ENCODE peak calls at places on chromosomes 5 and 9, in four cellular contexts. K is SK-N-SH, I is K562, G is HepG2. Q is an unnamed sample.

GRCh38 chr9:31519424-31519823 is 865.0 kb upstream of the ACO1 start:
- DNase-seq in K (no peak), I (no peak), G (no peak), Q (no peak)

GRCh38 chr9:38178282-38178681 is 109.3 kb upstream of the SHB start:
- DNase-seq in K (no peak), I (no peak), G (no peak), Q (peak)

GRCh38 chr5:53607896-53608295 is 47.5 kb downstream of the NDUFS4 start:
- DNase-seq in K (no peak), I (no peak), G (no peak), Q (no peak)

GRCh38 chr5:72618699-72619098 is 111.5 kb upstream of the ZNF366 start:
- DNase-seq in K (no peak), I (no peak), G (no peak), Q (no peak)

GRCh38 chr9:135308809-135309762 is 170.5 kb upstream of the PPP1R26 start:
- DNase-seq in K (no peak), I (no peak), G (no peak), Q (no peak)

GRCh38 chr9:87732756-87733155 is 6.8 kb downstream of the CTSL start:
- DNase-seq in K (no peak), I (no peak), G (no peak), Q (no peak)

GRCh38 chr5:179526978-179527377 is 23.4 kb upstream of the RUFY1 start:
- DNase-seq in K (no peak), I (no peak), G (no peak), Q (no peak)

GRCh38 chr9:136537896-136538598 is 7.8 kb downstream of the NOTCH1 start:
- DNase-seq in K (no peak), I (no peak), G (no peak), Q (no peak)

GRCh38 chr5:55360190-55360589 is 52.4 kb downstream of the MTREX start:
- DNase-seq in K (no peak), I (no peak), G (no peak), Q (no peak)

GRCh38 chr9:37295796-37296195 is 126.7 kb upstream of the GRHPR start:
- DNase-seq in K (no peak), I (peak), G (no peak), Q (no peak)

GRCh38 chr9:90870646-90871326 is 69.2 kb downstream of the SYK start:
- DNase-seq in K (peak), I (peak), G (peak), Q (peak)

GRCh38 chr9:108241384-108241783 is 614.4 kb downstream of the ACTL7B start:
- DNase-seq in K (no peak), I (no peak), G (no peak), Q (peak)

GRCh38 chr5:89662499-89662898 is 747.1 kb downstream of the CETN3 start:
- DNase-seq in K (no peak), I (no peak), G (no peak), Q (no peak)

GRCh38 chr9:134548618-134549017 is 93.0 kb upstream of the COL5A1 start:
- DNase-seq in K (no peak), I (no peak), G (no peak), Q (no peak)

GRCh38 chr5:126481243-126481642 is 58.0 kb downstream of the GRAMD2B start:
- DNase-seq in K (no peak), I (no peak), G (no peak), Q (no peak)

GRCh38 chr5:167950126-167950721 is 341.2 kb upstream of the WWC1 start:
- DNase-seq in K (no peak), I (no peak), G (no peak), Q (no peak)

GRCh38 chr9:126162611-126163381 is 163.8 kb upstream of the MVB12B start:
- DNase-seq in K (no peak), I (no peak), G (no peak), Q (no peak)

GRCh38 chr5:82159014-82159413 is 119.1 kb downstream of the RPS23 start:
- DNase-seq in K (no peak), I (no peak), G (no peak), Q (peak)

GRCh38 chr5:76524872-76525271 is 98.3 kb downstream of the F2RL2 start:
- DNase-seq in K (no peak), I (no peak), G (no peak), Q (no peak)

GRCh38 chr5:54226215-54226614 is 84.2 kb downstream of the ARL15 start:
- DNase-seq in K (no peak), I (no peak), G (no peak), Q (no peak)

GRCh38 chr5:169089343-169089742 is 211.6 kb downstream of the SLIT3 start:
- DNase-seq in K (no peak), I (no peak), G (no peak), Q (no peak)

GRCh38 chr5:150419630-150420270 is 7.0 kb upstream of the CD74 start:
- DNase-seq in K (no peak), I (no peak), G (no peak), Q (no peak)

DNA sequence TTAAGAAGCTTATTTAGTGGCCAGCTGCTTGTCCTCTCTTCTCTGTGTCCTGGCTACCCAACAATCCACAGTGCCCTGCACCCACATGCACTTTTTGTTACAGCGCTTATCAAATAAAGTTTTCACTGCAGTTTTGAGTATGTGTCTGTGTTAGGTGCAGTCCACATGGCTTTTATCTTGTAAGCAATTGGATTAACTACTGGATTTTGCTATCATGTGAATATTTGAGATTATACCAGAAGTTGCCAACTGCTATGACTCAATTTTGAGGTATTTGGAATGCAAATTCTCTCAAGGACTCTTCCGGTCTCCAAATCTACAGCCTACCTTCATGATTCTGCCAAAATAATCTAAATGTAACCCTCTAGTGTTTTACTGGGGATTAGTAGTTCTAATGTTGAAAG is 690.2 kb downstream of the NR2F1-AS1 start:
- DNase-seq in K (no peak), I (no peak), G (peak), Q (no peak)
- TF ChIP-seq ELF1 in K (no peak), I (no peak), G (no peak), Q (no peak)

GRCh38 chr5:41885286-41885685 is 15.1 kb upstream of the OXCT1 start:
- DNase-seq in K (no peak), I (no peak), G (no peak), Q (no peak)
- TF ChIP-seq MAX in K (no peak), I (no peak), G (no peak), Q (no peak)

DNA sequence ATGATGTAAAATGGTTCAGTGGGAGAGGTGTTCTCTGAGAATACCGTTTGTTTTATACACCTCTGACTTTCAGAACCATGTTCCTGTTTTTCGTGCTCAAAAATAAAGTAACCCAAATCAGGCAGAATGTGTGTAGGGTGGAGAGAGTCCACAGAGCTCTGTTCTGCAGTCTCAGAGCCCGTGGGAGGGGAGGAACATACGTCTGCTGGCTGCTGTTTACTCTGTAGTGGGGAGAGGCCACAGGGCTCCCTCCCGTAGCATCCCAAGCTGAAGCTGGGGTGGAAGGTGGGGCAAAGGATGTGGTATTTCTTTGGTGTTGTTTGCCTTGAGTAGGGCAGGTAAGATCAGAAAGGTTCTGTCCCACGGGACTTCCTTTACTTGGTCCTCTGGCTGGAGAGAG is 348.5 kb downstream of the DNAH5 start:
- DNase-seq in K (no peak), I (no peak), G (no peak), Q (no peak)
- TF ChIP-seq ELF1 in K (no peak), I (no peak), G (no peak), Q (no peak)

GRCh38 chr5:177438468-177438867 is 8.1 kb upstream of the PRR7 start:
- DNase-seq in K (no peak), I (no peak), G (no peak), Q (no peak)

GRCh38 chr5:177440990-177441780 is 5.4 kb upstream of the PRR7 start:
- DNase-seq in K (no peak), I (no peak), G (no peak), Q (no peak)

GRCh38 chr5:177442066-177442836 is 4.4 kb upstream of the PRR7 start:
- DNase-seq in K (no peak), I (no peak), G (no peak), Q (no peak)

GRCh38 chr5:177439518-177440053 is 7.0 kb upstream of the PRR7 start:
- DNase-seq in K (no peak), I (no peak), G (no peak), Q (no peak)

DNA sequence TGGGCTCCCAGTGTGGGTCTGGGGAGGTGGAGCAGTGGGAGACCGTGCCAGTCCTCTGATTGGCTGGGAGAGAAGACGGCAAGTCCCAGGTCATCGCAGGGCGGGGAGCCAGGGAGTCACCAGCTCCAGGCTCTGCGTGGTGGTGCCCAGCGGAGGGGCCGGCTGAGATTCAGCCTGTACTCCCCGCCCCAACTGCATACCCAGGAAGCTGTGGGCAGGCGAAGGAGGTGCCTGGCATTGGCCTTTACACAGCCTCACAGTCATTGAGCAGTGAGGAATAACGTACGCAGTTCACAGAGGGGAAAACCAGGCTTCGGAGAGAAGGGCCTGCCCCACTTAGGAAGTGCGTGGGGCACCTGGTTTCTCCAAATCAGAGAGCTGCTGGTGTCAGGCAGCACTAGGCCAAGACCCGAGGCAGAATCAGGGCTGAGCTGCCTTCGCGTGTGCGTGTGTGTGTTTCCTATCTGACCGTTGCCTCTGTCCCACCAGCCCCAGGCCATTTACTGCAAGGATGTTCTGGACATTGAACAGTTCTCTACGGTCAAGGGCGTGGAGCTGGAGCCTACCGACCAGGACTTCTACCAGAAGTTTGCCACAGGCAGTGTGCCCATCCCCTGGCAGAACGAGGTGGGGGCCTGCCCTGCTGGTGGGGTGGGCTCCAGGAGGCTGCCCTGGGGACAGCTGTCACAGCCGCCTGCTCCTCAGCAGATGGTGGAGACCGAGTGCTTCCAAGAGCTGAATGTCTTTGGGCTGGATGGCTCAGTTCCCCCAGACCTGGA is 6.2 kb upstream of the PRR7 start:
- DNase-seq in K (no peak), I (no peak), G (no peak), Q (no peak)
- TF ChIP-seq MAX in K (no peak), I (no peak), G (no peak), Q (no peak)

GRCh38 chr5:164256351-164256750 is 750.9 kb downstream of the MAT2B start:
- DNase-seq in K (no peak), I (no peak), G (no peak), Q (no peak)
- TF ChIP-seq ELF1 in K (no peak), I (no peak), G (no peak), Q (no peak)

GRCh38 chr5:106691701-106692100 is 979.0 kb downstream of the EFNA5 start:
- DNase-seq in K (no peak), I (no peak), G (no peak), Q (no peak)
- TF ChIP-seq MAX in K (no peak), I (no peak), G (no peak), Q (no peak)

GRCh38 chr5:154972476-154973080 is 31.7 kb downstream of the MRPL22 start:
- DNase-seq in K (peak), I (peak), G (peak), Q (peak)

GRCh38 chr5:154971501-154971900 is 30.6 kb downstream of the MRPL22 start:
- DNase-seq in K (no peak), I (no peak), G (no peak), Q (no peak)

GRCh38 chr5:154967419-154968024 is 26.6 kb downstream of the MRPL22 start:
- DNase-seq in K (peak), I (no peak), G (no peak), Q (no peak)

GRCh38 chr5:154968953-154969352 is 28.1 kb downstream of the MRPL22 start:
- DNase-seq in K (no peak), I (peak), G (no peak), Q (no peak)

GRCh38 chr5:154970759-154971158 is 29.9 kb downstream of the MRPL22 start:
- DNase-seq in K (no peak), I (no peak), G (peak), Q (no peak)
- TF ChIP-seq ELF1 in K (no peak), I (no peak), G (no peak), Q (no peak)

GRCh38 chr9:73125651-73126050 is 26.0 kb upstream of the ANXA1 start:
- DNase-seq in K (no peak), I (no peak), G (no peak), Q (no peak)
- TF ChIP-seq MAX in K (no peak), I (no peak), G (no peak), Q (no peak)

GRCh38 chr5:138351056-138351455 is 1.4 kb upstream of the KDM3B start:
- DNase-seq in K (no peak), I (no peak), G (no peak), Q (no peak)
- TF ChIP-seq ELF1 in K (no peak), I (no peak), G (no peak), Q (no peak)

GRCh38 chr9:116491219-116491618 is 195.9 kb upstream of the TRIM32 start:
- DNase-seq in K (no peak), I (no peak), G (no peak), Q (no peak)

GRCh38 chr9:116491659-116492058 is 195.4 kb upstream of the TRIM32 start:
- DNase-seq in K (no peak), I (no peak), G (no peak), Q (no peak)

GRCh38 chr9:116488373-116488772 is 198.7 kb upstream of the TRIM32 start:
- DNase-seq in K (no peak), I (no peak), G (no peak), Q (no peak)

GRCh38 chr9:116493183-116493582 is 193.9 kb upstream of the TRIM32 start:
- DNase-seq in K (no peak), I (no peak), G (no peak), Q (no peak)

DNA sequence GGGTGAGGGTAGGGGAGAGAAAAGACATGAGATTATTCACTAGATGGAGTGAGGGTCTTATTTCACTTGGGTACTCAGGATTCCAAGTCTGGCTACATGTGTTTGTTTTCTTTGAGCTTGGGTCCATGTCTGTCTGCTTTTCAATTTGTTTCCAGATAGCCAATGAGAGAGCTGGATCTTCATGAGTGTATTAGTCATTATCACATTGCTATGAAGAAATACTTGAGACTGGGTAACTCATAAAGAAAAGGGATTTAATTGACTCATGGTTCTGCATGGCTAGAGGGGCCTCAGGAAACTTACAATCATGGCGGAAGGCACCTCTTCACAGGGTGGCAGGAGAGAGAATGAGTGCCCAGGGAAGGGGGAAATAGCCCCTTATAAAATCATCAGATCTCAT is 196.8 kb upstream of the TRIM32 start:
- DNase-seq in K (no peak), I (no peak), G (no peak), Q (no peak)
- TF ChIP-seq MAX in K (no peak), I (no peak), G (no peak), Q (no peak)

Q was measured in HCT116.